ENCODE peak calls at places on chromosomes 4 and X, in ten cellular contexts. One of them, this sample, is unnamed. For H3K4me1, the result is how much of the 10 kb centered on the place peaks cover.

GRCh38 chr4:86302242-86302641 is 57.6 kb downstream of the MAPK10 start:
- DNase-seq in lower lobe of right lung: no peak
- DNase-seq in K562: no peak
- DNase-seq in PC-3: no peak
- DNase-seq in effector memory CD4-positive, alpha-beta T cell: no peak
- DNase-seq in ascending aorta: no peak
- DNase-seq in upper lobe of right lung: no peak
- DNase-seq in right cardiac atrium: peak
- DNase-seq in ovary: peak
- DNase-seq in HCT116: no peak
- DNase-seq in this sample: no peak

GRCh38 chrX:13607996-13608365 is 38.6 kb downstream of the EGFL6 start:
- DNase-seq in lower lobe of right lung: no peak
- DNase-seq in K562: no peak
- DNase-seq in PC-3: no peak
- DNase-seq in effector memory CD4-positive, alpha-beta T cell: no peak
- DNase-seq in ascending aorta: no peak
- DNase-seq in upper lobe of right lung: no peak
- DNase-seq in right cardiac atrium: no peak
- DNase-seq in ovary: no peak
- DNase-seq in HCT116: no peak
- DNase-seq in this sample: no peak

GRCh38 chrX:43589735-43590515 is 66.2 kb upstream of the MAOA start:
- DNase-seq in lower lobe of right lung: no peak
- DNase-seq in K562: no peak
- DNase-seq in PC-3: peak
- DNase-seq in effector memory CD4-positive, alpha-beta T cell: no peak
- DNase-seq in ascending aorta: no peak
- DNase-seq in upper lobe of right lung: no peak
- DNase-seq in right cardiac atrium: no peak
- DNase-seq in ovary: no peak
- DNase-seq in HCT116: no peak
- DNase-seq in this sample: peak

GRCh38 chrX:10833299-10834169 is 213.1 kb upstream of the MID1 start:
- DNase-seq in lower lobe of right lung: peak
- DNase-seq in K562: no peak
- DNase-seq in PC-3: peak
- DNase-seq in effector memory CD4-positive, alpha-beta T cell: no peak
- DNase-seq in ascending aorta: peak
- DNase-seq in upper lobe of right lung: peak
- DNase-seq in right cardiac atrium: peak
- DNase-seq in ovary: peak
- DNase-seq in HCT116: no peak
- DNase-seq in this sample: peak

GRCh38 chr4:131091896-131092295 is 1995.9 kb downstream of the C4orf33 start:
- DNase-seq in lower lobe of right lung: no peak
- DNase-seq in K562: no peak
- DNase-seq in PC-3: peak
- DNase-seq in effector memory CD4-positive, alpha-beta T cell: no peak
- DNase-seq in ascending aorta: no peak
- DNase-seq in upper lobe of right lung: no peak
- DNase-seq in right cardiac atrium: no peak
- DNase-seq in ovary: no peak
- DNase-seq in HCT116: peak
- DNase-seq in this sample: no peak

GRCh38 chr4:88693792-88694191 is 3.8 kb downstream of the NAP1L5 start:
- DNase-seq in lower lobe of right lung: no peak
- DNase-seq in K562: no peak
- DNase-seq in PC-3: no peak
- DNase-seq in effector memory CD4-positive, alpha-beta T cell: no peak
- DNase-seq in ascending aorta: no peak
- DNase-seq in upper lobe of right lung: no peak
- DNase-seq in right cardiac atrium: peak
- DNase-seq in ovary: no peak
- DNase-seq in HCT116: no peak
- DNase-seq in this sample: no peak

GRCh38 chrX:150899191-150899757 is 806 bp upstream of the CD99L2 start:
- DNase-seq in lower lobe of right lung: peak
- DNase-seq in K562: peak
- DNase-seq in PC-3: peak
- DNase-seq in effector memory CD4-positive, alpha-beta T cell: peak
- DNase-seq in ascending aorta: peak
- DNase-seq in upper lobe of right lung: peak
- DNase-seq in right cardiac atrium: peak
- DNase-seq in ovary: peak
- DNase-seq in HCT116: no peak
- DNase-seq in this sample: peak

GRCh38 chrX:47068720-47069119 is 9.5 kb upstream of the RGN start:
- DNase-seq in lower lobe of right lung: no peak
- DNase-seq in K562: no peak
- DNase-seq in PC-3: no peak
- DNase-seq in effector memory CD4-positive, alpha-beta T cell: no peak
- DNase-seq in ascending aorta: no peak
- DNase-seq in upper lobe of right lung: no peak
- DNase-seq in right cardiac atrium: no peak
- DNase-seq in ovary: no peak
- DNase-seq in HCT116: no peak
- DNase-seq in this sample: no peak

GRCh38 chr4:97950836-97951235 is 192.4 kb downstream of the STPG2 start:
- DNase-seq in lower lobe of right lung: no peak
- DNase-seq in K562: no peak
- DNase-seq in PC-3: peak
- DNase-seq in effector memory CD4-positive, alpha-beta T cell: no peak
- DNase-seq in ascending aorta: no peak
- DNase-seq in upper lobe of right lung: no peak
- DNase-seq in right cardiac atrium: no peak
- DNase-seq in ovary: no peak
- DNase-seq in HCT116: no peak
- DNase-seq in this sample: no peak

GRCh38 chr4:145619639-145619996 is 433 bp downstream of the MMAA start:
- DNase-seq in lower lobe of right lung: peak
- DNase-seq in K562: no peak
- DNase-seq in PC-3: peak
- DNase-seq in effector memory CD4-positive, alpha-beta T cell: no peak
- DNase-seq in ascending aorta: peak
- DNase-seq in upper lobe of right lung: no peak
- DNase-seq in right cardiac atrium: peak
- DNase-seq in ovary: peak
- DNase-seq in HCT116: peak
- DNase-seq in this sample: no peak

GRCh38 chr4:121041307-121042090 is 30.8 kb downstream of the NDNF start:
- DNase-seq in lower lobe of right lung: no peak
- DNase-seq in K562: no peak
- DNase-seq in PC-3: peak
- DNase-seq in effector memory CD4-positive, alpha-beta T cell: no peak
- DNase-seq in ascending aorta: no peak
- DNase-seq in upper lobe of right lung: no peak
- DNase-seq in right cardiac atrium: no peak
- DNase-seq in ovary: no peak
- DNase-seq in HCT116: no peak
- DNase-seq in this sample: no peak

GRCh38 chr4:100093091-100093866 is 97.0 kb downstream of the DDIT4L start:
- DNase-seq in lower lobe of right lung: peak
- DNase-seq in K562: peak
- DNase-seq in PC-3: peak
- DNase-seq in effector memory CD4-positive, alpha-beta T cell: peak
- DNase-seq in ascending aorta: peak
- DNase-seq in upper lobe of right lung: peak
- DNase-seq in right cardiac atrium: peak
- DNase-seq in ovary: peak
- DNase-seq in HCT116: peak
- DNase-seq in this sample: peak

GRCh38 chr4:3531887-3532713 is at the start of gene LRPAP1:
- DNase-seq in lower lobe of right lung: peak
- DNase-seq in K562: peak
- DNase-seq in PC-3: peak
- DNase-seq in effector memory CD4-positive, alpha-beta T cell: peak
- DNase-seq in ascending aorta: peak
- DNase-seq in upper lobe of right lung: peak
- DNase-seq in right cardiac atrium: peak
- DNase-seq in ovary: peak
- DNase-seq in HCT116: peak
- DNase-seq in this sample: peak

GRCh38 chr4:3530051-3530450 is 2.2 kb downstream of the LRPAP1 start:
- DNase-seq in lower lobe of right lung: no peak
- DNase-seq in K562: no peak
- DNase-seq in PC-3: no peak
- DNase-seq in effector memory CD4-positive, alpha-beta T cell: no peak
- DNase-seq in ascending aorta: no peak
- DNase-seq in upper lobe of right lung: no peak
- DNase-seq in right cardiac atrium: peak
- DNase-seq in ovary: no peak
- DNase-seq in HCT116: no peak
- DNase-seq in this sample: no peak

GRCh38 chr4:3531306-3531886 is 826 bp downstream of the LRPAP1 start:
- DNase-seq in lower lobe of right lung: no peak
- DNase-seq in K562: no peak
- DNase-seq in PC-3: no peak
- DNase-seq in effector memory CD4-positive, alpha-beta T cell: no peak
- DNase-seq in ascending aorta: no peak
- DNase-seq in upper lobe of right lung: peak
- DNase-seq in right cardiac atrium: peak
- DNase-seq in ovary: no peak
- DNase-seq in HCT116: no peak
- DNase-seq in this sample: no peak

GRCh38 chr4:3529363-3529762 is 2.9 kb downstream of the LRPAP1 start:
- DNase-seq in lower lobe of right lung: peak
- DNase-seq in K562: no peak
- DNase-seq in PC-3: no peak
- DNase-seq in effector memory CD4-positive, alpha-beta T cell: no peak
- DNase-seq in ascending aorta: no peak
- DNase-seq in upper lobe of right lung: peak
- DNase-seq in right cardiac atrium: peak
- DNase-seq in ovary: no peak
- DNase-seq in HCT116: no peak
- DNase-seq in this sample: peak

DNA sequence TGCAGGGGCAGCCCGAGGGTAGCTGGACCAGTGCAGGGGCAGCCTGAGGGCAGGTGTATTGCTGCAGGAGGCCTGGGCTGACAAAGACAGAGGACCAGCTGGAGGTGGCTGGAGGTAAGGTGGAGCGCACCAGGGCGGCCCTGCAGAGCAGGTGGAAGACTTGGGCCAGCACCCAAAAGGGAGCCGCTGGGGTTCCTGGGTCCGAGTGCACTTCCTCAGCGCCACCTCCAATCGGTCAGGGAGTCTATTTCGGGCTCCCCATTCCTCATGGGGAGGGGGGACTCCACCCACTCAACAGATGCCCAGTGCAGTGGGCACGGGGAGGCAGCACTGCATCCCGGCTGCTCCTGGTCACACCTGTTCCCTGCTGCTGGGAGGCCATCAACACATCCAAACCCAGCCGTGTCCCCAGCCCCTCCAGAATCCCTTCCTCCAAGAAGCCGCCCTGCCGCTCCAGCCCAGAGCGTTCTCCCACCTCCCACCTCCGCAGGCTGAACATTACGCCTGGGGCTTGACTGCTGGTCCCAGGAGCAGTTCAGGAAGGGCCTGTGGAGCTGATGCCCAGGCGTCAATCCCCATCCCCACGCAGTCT is 1.5 kb downstream of the LRPAP1 start:
- DNase-seq in lower lobe of right lung: no peak
- DNase-seq in K562: no peak
- DNase-seq in PC-3: no peak
- DNase-seq in effector memory CD4-positive, alpha-beta T cell: no peak
- DNase-seq in ascending aorta: no peak
- DNase-seq in upper lobe of right lung: no peak
- DNase-seq in right cardiac atrium: peak
- DNase-seq in ovary: no peak
- DNase-seq in HCT116: no peak
- DNase-seq in this sample: no peak
- H3K4me1 ChIP-seq in lower lobe of right lung: under half
- H3K4me1 ChIP-seq in K562: under half
- H3K4me1 ChIP-seq in PC-3: under half
- H3K4me1 ChIP-seq in effector memory CD4-positive, alpha-beta T cell: under half
- H3K4me1 ChIP-seq in ascending aorta: under half
- H3K4me1 ChIP-seq in upper lobe of right lung: under half
- H3K4me1 ChIP-seq in right cardiac atrium: under half
- H3K4me1 ChIP-seq in ovary: under half
- H3K4me1 ChIP-seq in HCT116: under half
- H3K4me1 ChIP-seq in this sample: under half

DNA sequence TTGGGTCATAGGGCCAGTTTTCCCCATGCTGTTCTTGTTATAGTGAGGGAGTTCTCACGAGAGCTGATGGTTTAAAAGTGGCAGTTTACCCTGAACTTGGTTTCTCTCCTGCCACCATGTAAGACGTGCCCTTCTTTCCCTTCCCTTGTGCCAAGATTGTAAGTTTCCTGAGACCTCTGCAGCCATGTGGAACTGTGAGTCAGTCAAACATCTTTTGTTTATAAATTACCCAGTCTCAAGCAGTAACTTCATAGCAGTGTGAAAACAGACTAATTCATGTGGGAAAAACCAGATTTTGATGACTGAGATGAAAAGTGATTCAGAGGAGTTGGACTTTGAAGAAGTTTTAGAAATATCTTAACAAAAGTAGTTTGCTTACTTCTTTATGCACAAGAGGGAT is 101.4 kb downstream of the ARHGAP10 start:
- DNase-seq in lower lobe of right lung: no peak
- DNase-seq in K562: no peak
- DNase-seq in PC-3: no peak
- DNase-seq in effector memory CD4-positive, alpha-beta T cell: no peak
- DNase-seq in ascending aorta: no peak
- DNase-seq in upper lobe of right lung: no peak
- DNase-seq in right cardiac atrium: no peak
- DNase-seq in ovary: no peak
- DNase-seq in HCT116: no peak
- DNase-seq in this sample: no peak
- H3K27ac ChIP-seq in lower lobe of right lung: no peak
- H3K27ac ChIP-seq in K562: no peak
- H3K27ac ChIP-seq in PC-3: no peak
- H3K27ac ChIP-seq in effector memory CD4-positive, alpha-beta T cell: no peak
- H3K27ac ChIP-seq in ascending aorta: peak
- H3K27ac ChIP-seq in upper lobe of right lung: no peak
- H3K27ac ChIP-seq in right cardiac atrium: peak
- H3K27ac ChIP-seq in ovary: no peak
- H3K27ac ChIP-seq in HCT116: peak
- H3K27ac ChIP-seq in this sample: peak

DNA sequence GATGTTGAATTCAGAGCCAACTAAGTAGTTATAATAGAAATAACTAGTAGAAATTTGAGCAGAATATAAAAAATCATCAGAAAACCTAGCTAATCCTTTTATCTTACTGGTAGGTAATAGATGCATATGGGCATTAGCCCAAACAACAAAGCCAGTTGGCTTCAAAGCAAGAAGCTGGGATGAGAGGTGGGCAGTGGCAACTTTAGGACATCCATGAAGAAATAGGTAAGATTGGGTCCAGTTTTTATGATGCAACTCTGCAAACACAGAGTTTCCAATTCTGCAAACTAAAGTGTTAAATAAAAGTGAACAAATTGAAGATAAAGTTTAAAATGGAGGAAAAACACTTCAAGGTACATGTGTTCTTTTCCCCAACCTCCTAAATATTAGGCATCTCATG is 5.1 kb downstream of the PGRMC2 start:
- DNase-seq in lower lobe of right lung: no peak
- DNase-seq in K562: no peak
- DNase-seq in PC-3: no peak
- DNase-seq in effector memory CD4-positive, alpha-beta T cell: no peak
- DNase-seq in ascending aorta: no peak
- DNase-seq in upper lobe of right lung: no peak
- DNase-seq in right cardiac atrium: no peak
- DNase-seq in ovary: no peak
- DNase-seq in HCT116: no peak
- DNase-seq in this sample: no peak
- H3K4me1 ChIP-seq in lower lobe of right lung: under half
- H3K4me1 ChIP-seq in K562: under half
- H3K4me1 ChIP-seq in PC-3: under half
- H3K4me1 ChIP-seq in effector memory CD4-positive, alpha-beta T cell: under half
- H3K4me1 ChIP-seq in ascending aorta: under half
- H3K4me1 ChIP-seq in upper lobe of right lung: under half
- H3K4me1 ChIP-seq in right cardiac atrium: under half
- H3K4me1 ChIP-seq in ovary: under half
- H3K4me1 ChIP-seq in HCT116: under half
- H3K4me1 ChIP-seq in this sample: under half

GRCh38 chr4:5710962-5711478 is at the start of gene EVC:
- DNase-seq in lower lobe of right lung: peak
- DNase-seq in K562: peak
- DNase-seq in PC-3: peak
- DNase-seq in effector memory CD4-positive, alpha-beta T cell: no peak
- DNase-seq in ascending aorta: peak
- DNase-seq in upper lobe of right lung: peak
- DNase-seq in right cardiac atrium: peak
- DNase-seq in ovary: peak
- DNase-seq in HCT116: no peak
- DNase-seq in this sample: peak
- H3K27ac ChIP-seq in lower lobe of right lung: peak
- H3K27ac ChIP-seq in K562: peak
- H3K27ac ChIP-seq in PC-3: peak
- H3K27ac ChIP-seq in effector memory CD4-positive, alpha-beta T cell: no peak
- H3K27ac ChIP-seq in ascending aorta: peak
- H3K27ac ChIP-seq in upper lobe of right lung: peak
- H3K27ac ChIP-seq in right cardiac atrium: peak
- H3K27ac ChIP-seq in ovary: peak
- H3K27ac ChIP-seq in HCT116: no peak
- H3K27ac ChIP-seq in this sample: peak